ENCODE peak calls at places on chromosomes 7 and 10, in ten cellular contexts. One of them, this sample, is unnamed. For H3K4me1, the result is how much of the 10 kb centered on the place peaks cover.

GRCh38 chr10:86535057-86535882 is 13.7 kb upstream of the WAPL start:
- DNase-seq in K562: peak
- DNase-seq in CD8-positive, alpha-beta memory T cell: no peak
- DNase-seq in kidney: peak
- DNase-seq in mucosa of descending colon: peak
- DNase-seq in lower lobe of right lung: peak
- DNase-seq in HCT116: peak
- DNase-seq in GM12878: no peak
- DNase-seq in lung: peak
- DNase-seq in cardiac muscle cell: peak
- DNase-seq in this sample: no peak

GRCh38 chr7:1973321-1974251 is 259.2 kb downstream of the MAD1L1 start:
- DNase-seq in K562: no peak
- DNase-seq in CD8-positive, alpha-beta memory T cell: no peak
- DNase-seq in kidney: peak
- DNase-seq in mucosa of descending colon: peak
- DNase-seq in lower lobe of right lung: peak
- DNase-seq in HCT116: no peak
- DNase-seq in GM12878: no peak
- DNase-seq in lung: no peak
- DNase-seq in cardiac muscle cell: no peak
- DNase-seq in this sample: no peak

GRCh38 chr10:72295330-72295910 is 21.7 kb downstream of the DDIT4 start:
- DNase-seq in K562: no peak
- DNase-seq in CD8-positive, alpha-beta memory T cell: no peak
- DNase-seq in kidney: peak
- DNase-seq in mucosa of descending colon: no peak
- DNase-seq in lower lobe of right lung: no peak
- DNase-seq in HCT116: no peak
- DNase-seq in GM12878: no peak
- DNase-seq in lung: no peak
- DNase-seq in cardiac muscle cell: no peak
- DNase-seq in this sample: no peak

GRCh38 chr10:126417220-126417825 is 29.0 kb upstream of the ADAM12 start:
- DNase-seq in K562: no peak
- DNase-seq in CD8-positive, alpha-beta memory T cell: no peak
- DNase-seq in kidney: no peak
- DNase-seq in mucosa of descending colon: no peak
- DNase-seq in lower lobe of right lung: no peak
- DNase-seq in HCT116: no peak
- DNase-seq in GM12878: no peak
- DNase-seq in lung: no peak
- DNase-seq in cardiac muscle cell: no peak
- DNase-seq in this sample: no peak

GRCh38 chr10:125782055-125782454 is 6.4 kb upstream of the MMP21 start:
- DNase-seq in K562: no peak
- DNase-seq in CD8-positive, alpha-beta memory T cell: no peak
- DNase-seq in kidney: no peak
- DNase-seq in mucosa of descending colon: no peak
- DNase-seq in lower lobe of right lung: no peak
- DNase-seq in HCT116: no peak
- DNase-seq in GM12878: no peak
- DNase-seq in lung: no peak
- DNase-seq in cardiac muscle cell: no peak
- DNase-seq in this sample: no peak

GRCh38 chr10:74246495-74246894 is 95.5 kb downstream of the ADK start:
- DNase-seq in K562: no peak
- DNase-seq in CD8-positive, alpha-beta memory T cell: no peak
- DNase-seq in kidney: no peak
- DNase-seq in mucosa of descending colon: no peak
- DNase-seq in lower lobe of right lung: no peak
- DNase-seq in HCT116: no peak
- DNase-seq in GM12878: no peak
- DNase-seq in lung: no peak
- DNase-seq in cardiac muscle cell: no peak
- DNase-seq in this sample: no peak

GRCh38 chr10:70812814-70813213 is 2.9 kb upstream of the SGPL1 start:
- DNase-seq in K562: no peak
- DNase-seq in CD8-positive, alpha-beta memory T cell: no peak
- DNase-seq in kidney: no peak
- DNase-seq in mucosa of descending colon: no peak
- DNase-seq in lower lobe of right lung: no peak
- DNase-seq in HCT116: no peak
- DNase-seq in GM12878: no peak
- DNase-seq in lung: no peak
- DNase-seq in cardiac muscle cell: no peak
- DNase-seq in this sample: no peak

GRCh38 chr10:77111611-77112550 is 525.7 kb downstream of the KCNMA1 start:
- DNase-seq in K562: peak
- DNase-seq in CD8-positive, alpha-beta memory T cell: no peak
- DNase-seq in kidney: no peak
- DNase-seq in mucosa of descending colon: no peak
- DNase-seq in lower lobe of right lung: no peak
- DNase-seq in HCT116: peak
- DNase-seq in GM12878: peak
- DNase-seq in lung: no peak
- DNase-seq in cardiac muscle cell: peak
- DNase-seq in this sample: peak

GRCh38 chr7:121504478-121504877 is 108.4 kb upstream of the FAM3C start:
- DNase-seq in K562: no peak
- DNase-seq in CD8-positive, alpha-beta memory T cell: no peak
- DNase-seq in kidney: no peak
- DNase-seq in mucosa of descending colon: no peak
- DNase-seq in lower lobe of right lung: no peak
- DNase-seq in HCT116: no peak
- DNase-seq in GM12878: no peak
- DNase-seq in lung: no peak
- DNase-seq in cardiac muscle cell: peak
- DNase-seq in this sample: peak

GRCh38 chr7:39027491-39027890 is 49.8 kb downstream of the POU6F2 start:
- DNase-seq in K562: no peak
- DNase-seq in CD8-positive, alpha-beta memory T cell: no peak
- DNase-seq in kidney: no peak
- DNase-seq in mucosa of descending colon: no peak
- DNase-seq in lower lobe of right lung: no peak
- DNase-seq in HCT116: no peak
- DNase-seq in GM12878: no peak
- DNase-seq in lung: no peak
- DNase-seq in cardiac muscle cell: peak
- DNase-seq in this sample: no peak

GRCh38 chr10:98293550-98294269 is 25.7 kb upstream of the LOXL4 start:
- DNase-seq in K562: no peak
- DNase-seq in CD8-positive, alpha-beta memory T cell: peak
- DNase-seq in kidney: no peak
- DNase-seq in mucosa of descending colon: no peak
- DNase-seq in lower lobe of right lung: no peak
- DNase-seq in HCT116: no peak
- DNase-seq in GM12878: no peak
- DNase-seq in lung: no peak
- DNase-seq in cardiac muscle cell: no peak
- DNase-seq in this sample: peak

GRCh38 chr7:100681491-100682227 is 8.1 kb downstream of the GNB2 start:
- DNase-seq in K562: no peak
- DNase-seq in CD8-positive, alpha-beta memory T cell: no peak
- DNase-seq in kidney: peak
- DNase-seq in mucosa of descending colon: no peak
- DNase-seq in lower lobe of right lung: no peak
- DNase-seq in HCT116: no peak
- DNase-seq in GM12878: no peak
- DNase-seq in lung: no peak
- DNase-seq in cardiac muscle cell: no peak
- DNase-seq in this sample: no peak

GRCh38 chr7:46775776-46776175 is 806.1 kb downstream of the TNS3 start:
- DNase-seq in K562: no peak
- DNase-seq in CD8-positive, alpha-beta memory T cell: no peak
- DNase-seq in kidney: no peak
- DNase-seq in mucosa of descending colon: no peak
- DNase-seq in lower lobe of right lung: no peak
- DNase-seq in HCT116: no peak
- DNase-seq in GM12878: no peak
- DNase-seq in lung: no peak
- DNase-seq in cardiac muscle cell: no peak
- DNase-seq in this sample: no peak

GRCh38 chr7:142770720-142771352 is at the start of gene PRSS2:
- DNase-seq in K562: no peak
- DNase-seq in CD8-positive, alpha-beta memory T cell: no peak
- DNase-seq in kidney: no peak
- DNase-seq in mucosa of descending colon: no peak
- DNase-seq in lower lobe of right lung: no peak
- DNase-seq in HCT116: no peak
- DNase-seq in GM12878: peak
- DNase-seq in lung: no peak
- DNase-seq in cardiac muscle cell: no peak
- DNase-seq in this sample: no peak

GRCh38 chr7:98826811-98827231 is 43.0 kb downstream of the TMEM130 start:
- DNase-seq in K562: no peak
- DNase-seq in CD8-positive, alpha-beta memory T cell: no peak
- DNase-seq in kidney: no peak
- DNase-seq in mucosa of descending colon: no peak
- DNase-seq in lower lobe of right lung: no peak
- DNase-seq in HCT116: no peak
- DNase-seq in GM12878: no peak
- DNase-seq in lung: no peak
- DNase-seq in cardiac muscle cell: no peak
- DNase-seq in this sample: no peak

GRCh38 chr7:6375346-6376101 is 72.2 kb downstream of the DAGLB start:
- DNase-seq in K562: peak
- DNase-seq in CD8-positive, alpha-beta memory T cell: peak
- DNase-seq in kidney: no peak
- DNase-seq in mucosa of descending colon: peak
- DNase-seq in lower lobe of right lung: no peak
- DNase-seq in HCT116: no peak
- DNase-seq in GM12878: no peak
- DNase-seq in lung: no peak
- DNase-seq in cardiac muscle cell: peak
- DNase-seq in this sample: peak

GRCh38 chr7:6376820-6377219 is 70.9 kb downstream of the DAGLB start:
- DNase-seq in K562: peak
- DNase-seq in CD8-positive, alpha-beta memory T cell: no peak
- DNase-seq in kidney: no peak
- DNase-seq in mucosa of descending colon: peak
- DNase-seq in lower lobe of right lung: no peak
- DNase-seq in HCT116: no peak
- DNase-seq in GM12878: no peak
- DNase-seq in lung: no peak
- DNase-seq in cardiac muscle cell: no peak
- DNase-seq in this sample: no peak

GRCh38 chr7:6380310-6381095 is 67.3 kb downstream of the DAGLB start:
- DNase-seq in K562: no peak
- DNase-seq in CD8-positive, alpha-beta memory T cell: no peak
- DNase-seq in kidney: no peak
- DNase-seq in mucosa of descending colon: no peak
- DNase-seq in lower lobe of right lung: no peak
- DNase-seq in HCT116: no peak
- DNase-seq in GM12878: no peak
- DNase-seq in lung: no peak
- DNase-seq in cardiac muscle cell: no peak
- DNase-seq in this sample: no peak

GRCh38 chr7:6382797-6383196 is 65.0 kb downstream of the DAGLB start:
- DNase-seq in K562: no peak
- DNase-seq in CD8-positive, alpha-beta memory T cell: no peak
- DNase-seq in kidney: no peak
- DNase-seq in mucosa of descending colon: no peak
- DNase-seq in lower lobe of right lung: no peak
- DNase-seq in HCT116: no peak
- DNase-seq in GM12878: no peak
- DNase-seq in lung: no peak
- DNase-seq in cardiac muscle cell: peak
- DNase-seq in this sample: no peak

DNA sequence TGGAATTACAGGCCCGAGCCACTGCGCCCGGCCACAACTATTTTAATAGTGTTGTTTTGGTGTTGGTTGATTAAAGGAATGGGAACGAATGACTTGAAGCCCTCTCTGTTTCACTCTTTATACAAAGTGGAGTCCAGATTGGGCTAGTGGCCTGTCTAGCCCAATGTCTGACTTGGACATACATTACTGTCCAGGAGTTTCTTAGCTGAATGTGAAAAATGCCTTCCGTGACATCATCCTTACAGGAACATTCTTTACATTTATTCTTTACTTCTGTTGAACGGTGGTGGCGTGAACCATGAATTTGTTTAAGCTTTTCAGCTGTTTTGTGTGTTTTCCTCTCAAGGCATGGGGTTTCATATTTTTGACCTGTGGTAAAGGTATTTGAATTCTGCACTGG is 67.9 kb downstream of the DAGLB start:
- DNase-seq in K562: no peak
- DNase-seq in CD8-positive, alpha-beta memory T cell: no peak
- DNase-seq in kidney: no peak
- DNase-seq in mucosa of descending colon: no peak
- DNase-seq in lower lobe of right lung: no peak
- DNase-seq in HCT116: no peak
- DNase-seq in GM12878: no peak
- DNase-seq in lung: no peak
- DNase-seq in cardiac muscle cell: no peak
- DNase-seq in this sample: no peak
- H3K4me1 ChIP-seq in K562: under half
- H3K4me1 ChIP-seq in CD8-positive, alpha-beta memory T cell: under half
- H3K4me1 ChIP-seq in kidney: under half
- H3K4me1 ChIP-seq in mucosa of descending colon: half or more
- H3K4me1 ChIP-seq in lower lobe of right lung: half or more
- H3K4me1 ChIP-seq in HCT116: under half
- H3K4me1 ChIP-seq in GM12878: under half
- H3K4me1 ChIP-seq in lung: under half
- H3K4me1 ChIP-seq in cardiac muscle cell: under half
- H3K4me1 ChIP-seq in this sample: under half

GRCh38 chr7:116541951-116542350 is 17.1 kb downstream of the CAV1 start:
- DNase-seq in K562: no peak
- DNase-seq in CD8-positive, alpha-beta memory T cell: no peak
- DNase-seq in kidney: no peak
- DNase-seq in mucosa of descending colon: no peak
- DNase-seq in lower lobe of right lung: no peak
- DNase-seq in HCT116: no peak
- DNase-seq in GM12878: no peak
- DNase-seq in lung: no peak
- DNase-seq in cardiac muscle cell: no peak
- DNase-seq in this sample: no peak
- H3K4me1 ChIP-seq in K562: under half
- H3K4me1 ChIP-seq in CD8-positive, alpha-beta memory T cell: under half
- H3K4me1 ChIP-seq in kidney: under half
- H3K4me1 ChIP-seq in mucosa of descending colon: under half
- H3K4me1 ChIP-seq in lower lobe of right lung: under half
- H3K4me1 ChIP-seq in HCT116: under half
- H3K4me1 ChIP-seq in GM12878: under half
- H3K4me1 ChIP-seq in lung: under half
- H3K4me1 ChIP-seq in cardiac muscle cell: under half
- H3K4me1 ChIP-seq in this sample: under half

GRCh38 chr7:116227678-116228239 is 17.4 kb downstream of the TES start:
- DNase-seq in K562: no peak
- DNase-seq in CD8-positive, alpha-beta memory T cell: no peak
- DNase-seq in kidney: no peak
- DNase-seq in mucosa of descending colon: no peak
- DNase-seq in lower lobe of right lung: no peak
- DNase-seq in HCT116: no peak
- DNase-seq in GM12878: no peak
- DNase-seq in lung: no peak
- DNase-seq in cardiac muscle cell: peak
- DNase-seq in this sample: no peak
- H3K4me1 ChIP-seq in K562: under half
- H3K4me1 ChIP-seq in CD8-positive, alpha-beta memory T cell: half or more
- H3K4me1 ChIP-seq in kidney: under half
- H3K4me1 ChIP-seq in mucosa of descending colon: under half
- H3K4me1 ChIP-seq in lower lobe of right lung: half or more
- H3K4me1 ChIP-seq in HCT116: under half
- H3K4me1 ChIP-seq in GM12878: under half
- H3K4me1 ChIP-seq in lung: under half
- H3K4me1 ChIP-seq in cardiac muscle cell: under half
- H3K4me1 ChIP-seq in this sample: under half

GRCh38 chr10:133351408-133352318 is 4.5 kb downstream of the PRAP1 start:
- DNase-seq in K562: peak
- DNase-seq in CD8-positive, alpha-beta memory T cell: no peak
- DNase-seq in kidney: no peak
- DNase-seq in mucosa of descending colon: peak
- DNase-seq in lower lobe of right lung: peak
- DNase-seq in HCT116: no peak
- DNase-seq in GM12878: no peak
- DNase-seq in lung: no peak
- DNase-seq in cardiac muscle cell: no peak
- DNase-seq in this sample: no peak
- H3K4me1 ChIP-seq in K562: under half
- H3K4me1 ChIP-seq in CD8-positive, alpha-beta memory T cell: under half
- H3K4me1 ChIP-seq in kidney: under half
- H3K4me1 ChIP-seq in mucosa of descending colon: under half
- H3K4me1 ChIP-seq in lower lobe of right lung: under half
- H3K4me1 ChIP-seq in HCT116: under half
- H3K4me1 ChIP-seq in GM12878: under half
- H3K4me1 ChIP-seq in lung: under half
- H3K4me1 ChIP-seq in cardiac muscle cell: under half
- H3K4me1 ChIP-seq in this sample: under half

This sample was measured in SJCRH30.